ENCODE peak calls at places on chromosome 19, in seven cellular contexts. Z, T, D, U, C, M and V are unnamed samples.

GRCh38 chr19:15954820-15955219 is 6.0 kb downstream of the OR10H4 start:
- DNase-seq in M (no peak), U (no peak), D (no peak), Z (no peak), C (no peak), T (no peak), V (no peak)

GRCh38 chr19:13781547-13781946 is 7.3 kb downstream of the C19orf53 start:
- DNase-seq in T (peak), D (peak), U (peak), C (peak), M (peak), Z (peak), V (no peak)

GRCh38 chr19:55075366-55075998 is at the start of gene EPS8L1:
- DNase-seq in U (no peak), Z (no peak), T (no peak), C (peak), M (peak), D (no peak), V (peak)

GRCh38 chr19:35439921-35440320 is 8.1 kb upstream of the FFAR2 start:
- DNase-seq in T (no peak), U (no peak), C (no peak), D (no peak), Z (no peak), M (no peak), V (no peak)

GRCh38 chr19:39307233-39307821 is 11.1 kb downstream of the IFNL1 start:
- DNase-seq in M (peak), Z (no peak), U (peak), D (no peak), C (peak), T (peak), V (peak)

GRCh38 chr19:3343619-3344502 is 22.5 kb upstream of the NFIC start:
- DNase-seq in M (peak), D (peak), Z (peak), T (peak), C (no peak), U (peak), V (no peak)

GRCh38 chr19:15015946-15016542 is 33.2 kb upstream of the CASP14 start:
- DNase-seq in U (peak), M (peak), T (no peak), Z (no peak), D (no peak), C (peak), V (no peak)

GRCh38 chr19:55486971-55487883 is 1.0 kb upstream of the SSC5D start:
- DNase-seq in C (peak), M (no peak), T (peak), D (peak), Z (peak), U (peak), V (no peak)

GRCh38 chr19:681029-681626 is 4.9 kb downstream of the FSTL3 start:
- DNase-seq in M (peak), D (no peak), C (peak), T (no peak), U (peak), Z (no peak), V (peak)

GRCh38 chr19:858868-859843 is at the start of gene CFD:
- DNase-seq in T (peak), D (peak), C (no peak), M (no peak), U (peak), Z (no peak), V (no peak)

GRCh38 chr19:36528921-36529518 is 949 bp upstream of the ZNF260 start:
- DNase-seq in T (no peak), D (no peak), C (peak), Z (no peak), U (no peak), M (peak), V (no peak)

GRCh38 chr19:2628597-2628996 is 73.9 kb downstream of the GNG7 start:
- DNase-seq in C (no peak), D (no peak), M (no peak), U (no peak), T (no peak), Z (no peak), V (no peak)

GRCh38 chr19:35090160-35090794 is 25.3 kb upstream of the FXYD3 start:
- DNase-seq in M (peak), D (peak), C (peak), T (peak), Z (peak), U (peak), V (no peak)

GRCh38 chr19:38869160-38869835 is 8.8 kb downstream of the RINL start:
- DNase-seq in T (peak), U (peak), Z (no peak), D (no peak), M (peak), C (no peak), V (no peak)

GRCh38 chr19:27795369-27795768 is 1417.6 kb downstream of the UQCRFS1 start:
- DNase-seq in C (no peak), D (no peak), T (no peak), M (no peak), Z (no peak), U (no peak), V (no peak)

GRCh38 chr19:27792576-27793127 is 1420.3 kb downstream of the UQCRFS1 start:
- DNase-seq in M (no peak), U (no peak), Z (no peak), D (peak), T (no peak), C (no peak), V (no peak)

GRCh38 chr19:27793128-27793643 is 1419.8 kb downstream of the UQCRFS1 start:
- DNase-seq in D (peak), C (peak), U (peak), T (peak), Z (peak), M (peak), V (no peak)

GRCh38 chr19:27794444-27795042 is 1418.4 kb downstream of the UQCRFS1 start:
- DNase-seq in M (peak), D (peak), C (peak), T (peak), Z (peak), U (peak), V (no peak)

GRCh38 chr19:27793644-27794443 is 1419.1 kb downstream of the UQCRFS1 start:
- DNase-seq in Z (peak), U (peak), T (peak), C (peak), M (peak), D (peak), V (peak)
- TF ChIP-seq CTCF in Z (no peak), U (no peak), T (peak), C (no peak), M (no peak), D (no peak), V (no peak)

GRCh38 chr19:42424712-42425131 is 2.5 kb downstream of the LIPE start:
- DNase-seq in C (no peak), U (no peak), D (no peak), M (peak), Z (no peak), T (peak), V (no peak)
- TF ChIP-seq CTCF in C (peak), U (peak), D (no peak), M (peak), Z (no peak), T (peak), V (no peak)

DNA sequence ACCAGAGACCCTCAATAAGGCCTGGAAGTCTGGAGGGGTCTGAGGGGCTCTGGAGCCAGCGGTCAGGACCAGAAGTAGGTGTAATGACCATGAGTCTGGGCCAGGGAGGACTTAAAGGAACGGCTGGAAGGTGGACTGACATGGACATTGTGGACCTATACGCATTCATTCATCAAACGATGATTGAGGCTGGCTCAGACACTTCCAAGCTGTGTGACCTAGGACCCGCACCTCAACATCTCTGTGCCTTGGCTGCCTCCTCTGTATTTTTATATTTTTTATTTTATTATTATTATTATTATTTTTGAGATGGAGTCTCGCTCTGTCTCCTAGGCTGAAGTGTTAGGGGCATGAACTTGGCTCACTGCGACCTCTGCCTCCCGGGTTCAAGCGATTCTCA is 9.3 kb upstream of the LRRC25 start:
- DNase-seq in Z (no peak), T (no peak), U (no peak), M (no peak), C (no peak), D (no peak), V (no peak)
- TF ChIP-seq CTCF in Z (no peak), T (no peak), U (no peak), M (no peak), C (no peak), D (no peak), V (no peak)

GRCh38 chr19:40807147-40808020 is 8.4 kb downstream of the EGLN2 start:
- DNase-seq in T (no peak), U (no peak), C (no peak), Z (no peak), D (no peak), M (peak), V (no peak)
- TF ChIP-seq CTCF in T (peak), U (peak), C (peak), Z (peak), D (peak), M (peak), V (peak)

GRCh38 chr19:32181356-32181920 is 164.0 kb upstream of the ZNF507 start:
- DNase-seq in D (no peak), Z (no peak), T (no peak), M (no peak), C (no peak), U (no peak), V (no peak)
- TF ChIP-seq CTCF in D (no peak), Z (no peak), T (no peak), M (no peak), C (no peak), U (no peak), V (no peak)

GRCh38 chr19:5719274-5719960 is 529 bp downstream of the LONP1 start:
- DNase-seq in U (no peak), C (no peak), T (peak), Z (no peak), D (peak), M (peak), V (no peak)
- TF ChIP-seq CTCF in U (no peak), C (no peak), T (no peak), Z (no peak), D (no peak), M (no peak), V (no peak)

GRCh38 chr19:42149447-42150202 is 17.4 kb upstream of the POU2F2 start:
- DNase-seq in U (no peak), D (no peak), C (no peak), M (peak), Z (no peak), T (no peak), V (no peak)
- TF ChIP-seq CTCF in U (no peak), D (no peak), C (no peak), M (no peak), Z (no peak), T (no peak), V (no peak)

GRCh38 chr19:45153339-45154063 is 7.3 kb downstream of the NKPD1 start:
- DNase-seq in M (peak), T (peak), Z (peak), C (peak), U (peak), D (peak), V (peak)

GRCh38 chr19:45151821-45152503 is 8.8 kb downstream of the NKPD1 start:
- DNase-seq in U (no peak), T (no peak), D (no peak), C (no peak), M (peak), Z (no peak), V (no peak)

GRCh38 chr19:45156231-45156630 is 4.6 kb downstream of the NKPD1 start:
- DNase-seq in U (no peak), T (no peak), Z (no peak), C (no peak), M (peak), D (no peak), V (no peak)

GRCh38 chr19:45152504-45153338 is 8.1 kb downstream of the NKPD1 start:
- DNase-seq in T (peak), M (peak), U (peak), D (peak), Z (peak), C (peak), V (no peak)

GRCh38 chr19:45154064-45154827 is 6.5 kb downstream of the NKPD1 start:
- DNase-seq in C (no peak), Z (peak), M (no peak), U (peak), T (no peak), D (peak), V (no peak)
- TF ChIP-seq CTCF in C (no peak), Z (no peak), M (no peak), U (peak), T (no peak), D (no peak), V (no peak)

DNA sequence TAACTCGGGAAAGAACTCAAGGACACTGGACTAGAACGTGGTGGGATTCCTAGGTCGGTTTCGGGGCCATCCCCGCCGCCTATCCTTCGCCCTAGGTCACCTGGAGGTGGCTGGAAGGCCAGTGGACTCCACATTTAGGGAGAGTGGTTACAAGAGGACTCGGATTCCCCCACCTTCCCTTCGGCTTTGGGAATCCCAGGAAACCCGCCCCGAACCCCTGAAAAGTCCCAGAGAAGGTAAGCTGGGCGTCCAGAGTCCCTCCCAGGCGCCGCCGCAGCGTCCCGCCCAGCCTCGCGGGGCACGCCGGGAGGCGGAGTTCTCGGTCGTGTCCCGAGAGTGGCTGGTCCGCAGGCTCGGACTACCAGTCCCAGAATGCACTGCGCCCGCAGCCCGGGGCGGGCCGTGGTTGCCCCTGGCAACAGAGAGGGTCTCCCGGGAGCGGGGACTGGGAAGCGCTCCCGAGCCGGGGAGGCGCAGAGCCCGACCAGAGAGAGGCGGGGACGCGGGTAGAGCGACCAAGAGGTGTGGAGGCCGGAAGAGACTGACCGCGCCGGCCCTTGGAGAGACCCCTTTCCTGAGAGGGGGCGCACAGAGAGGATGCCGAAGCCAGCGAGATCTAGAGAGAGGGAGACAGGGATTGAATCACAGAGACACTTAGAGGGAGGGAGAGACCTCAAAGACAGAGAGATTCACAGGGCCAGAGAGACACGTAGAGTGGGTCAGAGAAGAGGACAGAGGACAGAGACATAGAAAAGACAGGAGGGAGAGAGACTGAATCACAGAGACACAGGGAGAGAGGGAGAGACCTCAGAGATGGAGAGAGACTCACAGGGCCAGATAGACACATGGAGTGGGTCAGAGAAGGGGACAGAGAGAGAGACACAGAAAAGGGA is 2.6 kb upstream of the PRKCG start:
- DNase-seq in C (peak), D (peak), T (peak), U (peak), Z (peak), M (peak), V (peak)
- TF ChIP-seq CTCF in C (no peak), D (no peak), T (no peak), U (no peak), Z (no peak), M (no peak), V (no peak)